ENCODE peak calls at places on chromosomes 13 and 19, in five cellular contexts. Q, E, U, T and P are unnamed samples.

GRCh38 chr19:7862413-7862951 is 11.7 kb downstream of the PRR36 start:
- DNase-seq in Q (peak), E (no peak), U (no peak), T (peak), P (peak)

GRCh38 chr13:71864981-71865857 is 1.8 kb downstream of the DACH1 start:
- DNase-seq in Q (peak), E (peak), U (no peak), T (peak), P (peak)

GRCh38 chr13:42762917-42763316 is 18.5 kb upstream of the FAM216B start:
- DNase-seq in Q (no peak), E (no peak), U (no peak), T (no peak), P (no peak)

GRCh38 chr13:98752111-98752941 is at the start of gene SLC15A1:
- DNase-seq in Q (no peak), E (no peak), U (no peak), T (peak), P (no peak)

GRCh38 chr13:93603043-93603442 is 376.4 kb downstream of the GPC6 start:
- DNase-seq in Q (no peak), E (no peak), U (no peak), T (no peak), P (no peak)

GRCh38 chr13:79402074-79402635 is 3.9 kb downstream of the RBM26 start:
- DNase-seq in Q (no peak), E (no peak), U (no peak), T (no peak), P (no peak)

GRCh38 chr19:45403781-45404556 is 900 bp downstream of the PPP1R13L start:
- DNase-seq in Q (peak), E (peak), U (peak), T (peak), P (peak)

GRCh38 chr19:55259540-55260210 is 858 bp upstream of the PPP6R1 start:
- DNase-seq in Q (no peak), E (no peak), U (no peak), T (peak), P (no peak)

GRCh38 chr13:95023405-95023804 is 277.8 kb downstream of the ABCC4 start:
- DNase-seq in Q (no peak), E (no peak), U (no peak), T (no peak), P (no peak)

GRCh38 chr13:29039212-29039611 is 219.1 kb downstream of the MTUS2 start:
- DNase-seq in Q (no peak), E (no peak), U (no peak), T (no peak), P (no peak)

GRCh38 chr19:58350001-58350801 is 3.1 kb downstream of the A1BG start:
- DNase-seq in Q (no peak), E (no peak), U (no peak), T (no peak), P (no peak)

GRCh38 chr19:46850228-46851203 is at the start of gene AP2S1:
- DNase-seq in Q (peak), E (peak), U (peak), T (peak), P (peak)

GRCh38 chr19:49713236-49713845 is 22.4 kb downstream of the CPT1C start:
- DNase-seq in Q (no peak), E (no peak), U (no peak), T (no peak), P (no peak)

GRCh38 chr13:89783221-89783755 is 1564.2 kb upstream of the MIR17HG start:
- DNase-seq in Q (no peak), E (no peak), U (no peak), T (no peak), P (no peak)

GRCh38 chr19:12779162-12779993 is 4.0 kb upstream of the HOOK2 start:
- DNase-seq in Q (peak), E (peak), U (no peak), T (no peak), P (peak)

GRCh38 chr13:51618626-51619025 is 34.4 kb downstream of the WDFY2 start:
- DNase-seq in Q (no peak), E (no peak), U (peak), T (no peak), P (no peak)

GRCh38 chr19:45474191-45474940 is 6.6 kb downstream of the FOSB start:
- DNase-seq in Q (no peak), E (no peak), U (no peak), T (no peak), P (no peak)

GRCh38 chr19:33550741-33551140 is 29.1 kb upstream of the PEPD start:
- DNase-seq in Q (no peak), E (no peak), U (no peak), T (no peak), P (no peak)

GRCh38 chr19:11410682-11411081 is 8.4 kb downstream of the RGL3 start:
- DNase-seq in Q (no peak), E (no peak), U (no peak), T (no peak), P (no peak)

GRCh38 chr19:50893047-50893737 is 18.0 kb downstream of the KLK4 start:
- DNase-seq in Q (no peak), E (no peak), U (no peak), T (no peak), P (no peak)

GRCh38 chr19:14718522-14719113 is 28.8 kb downstream of the ZNF333 start:
- DNase-seq in Q (no peak), E (no peak), U (no peak), T (no peak), P (no peak)

GRCh38 chr19:33217881-33218280 is 7.8 kb downstream of the SLC7A10 start:
- DNase-seq in Q (no peak), E (no peak), U (no peak), T (peak), P (no peak)

GRCh38 chr13:77338961-77339401 is 12.1 kb upstream of the MYCBP2 start:
- DNase-seq in Q (no peak), E (no peak), U (no peak), T (no peak), P (no peak)
- H3K27ac ChIP-seq in Q (no peak), E (no peak), U (no peak), T (no peak), P (no peak)

DNA sequence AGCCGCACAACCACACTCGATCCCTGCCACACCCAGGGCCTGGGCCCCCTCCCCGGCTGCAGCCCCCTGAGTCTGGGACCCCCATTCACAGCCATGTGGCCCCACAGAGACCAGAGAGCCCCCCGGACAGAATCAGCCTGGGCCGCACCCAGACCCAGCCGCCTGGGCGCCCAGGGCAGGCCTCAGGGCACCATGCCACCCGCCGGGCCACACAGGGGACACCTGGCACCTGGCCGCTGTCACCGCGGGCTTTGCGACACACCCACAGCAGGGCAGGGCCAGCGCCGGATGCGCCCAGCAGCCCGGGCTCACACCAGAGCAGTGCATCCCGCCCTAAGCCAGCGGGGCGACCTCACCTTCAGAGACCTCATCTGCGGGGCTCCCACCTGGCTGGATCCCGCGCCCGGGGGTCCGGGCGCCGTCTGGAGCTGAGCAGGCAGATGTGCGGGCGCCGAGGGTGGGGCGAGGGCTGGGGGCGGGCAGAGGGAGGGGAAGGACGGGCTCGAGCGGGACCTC is 443 bp downstream of the TBXA2R start:
- DNase-seq in Q (no peak), E (no peak), U (peak), T (peak), P (peak)
- H3K27ac ChIP-seq in Q (peak), E (peak), U (peak), T (no peak), P (peak)

GRCh38 chr19:18113827-18114226 is 16.2 kb downstream of the MAST3 start:
- DNase-seq in Q (no peak), E (no peak), U (no peak), T (no peak), P (no peak)
- H3K27ac ChIP-seq in Q (no peak), E (no peak), U (no peak), T (no peak), P (no peak)

DNA sequence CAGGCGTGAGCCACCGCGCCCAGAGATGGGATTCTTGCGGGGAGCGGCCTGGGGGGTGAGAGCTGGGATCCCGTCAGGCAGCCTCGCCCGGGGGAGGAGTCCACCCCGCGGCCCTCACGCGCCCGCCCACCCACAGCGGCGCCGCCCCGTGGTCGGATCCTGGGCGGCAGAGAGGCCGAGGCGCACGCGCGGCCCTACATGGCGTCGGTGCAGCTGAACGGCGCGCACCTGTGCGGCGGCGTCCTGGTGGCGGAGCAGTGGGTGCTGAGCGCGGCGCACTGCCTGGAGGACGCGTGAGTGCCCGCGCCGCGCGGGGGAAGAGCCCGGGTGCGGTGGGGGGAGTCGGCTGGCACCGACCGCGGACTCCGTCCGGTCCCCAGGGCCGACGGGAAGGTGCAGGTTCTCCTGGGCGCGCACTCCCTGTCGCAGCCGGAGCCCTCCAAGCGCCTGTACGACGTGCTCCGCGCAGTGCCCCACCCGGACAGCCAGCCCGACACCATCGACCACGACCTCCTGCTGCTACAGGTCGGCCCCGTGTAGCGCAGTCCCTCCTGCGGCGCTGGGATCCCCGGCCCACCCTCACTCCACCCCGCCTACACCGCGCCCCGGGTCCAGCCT is 1.1 kb downstream of the CFD start:
- DNase-seq in Q (peak), E (no peak), U (peak), T (peak), P (no peak)
- H3K27ac ChIP-seq in Q (peak), E (no peak), U (no peak), T (no peak), P (peak)

GRCh38 chr19:16519230-16519687 is 23.0 kb downstream of the CHERP start:
- DNase-seq in Q (no peak), E (no peak), U (no peak), T (no peak), P (no peak)
- H3K27ac ChIP-seq in Q (no peak), E (no peak), U (no peak), T (no peak), P (no peak)

GRCh38 chr19:10137751-10138682 is 18.3 kb upstream of the EIF3G start:
- DNase-seq in Q (no peak), E (no peak), U (no peak), T (no peak), P (no peak)
- H3K27ac ChIP-seq in Q (no peak), E (no peak), U (no peak), T (no peak), P (no peak)

DNA sequence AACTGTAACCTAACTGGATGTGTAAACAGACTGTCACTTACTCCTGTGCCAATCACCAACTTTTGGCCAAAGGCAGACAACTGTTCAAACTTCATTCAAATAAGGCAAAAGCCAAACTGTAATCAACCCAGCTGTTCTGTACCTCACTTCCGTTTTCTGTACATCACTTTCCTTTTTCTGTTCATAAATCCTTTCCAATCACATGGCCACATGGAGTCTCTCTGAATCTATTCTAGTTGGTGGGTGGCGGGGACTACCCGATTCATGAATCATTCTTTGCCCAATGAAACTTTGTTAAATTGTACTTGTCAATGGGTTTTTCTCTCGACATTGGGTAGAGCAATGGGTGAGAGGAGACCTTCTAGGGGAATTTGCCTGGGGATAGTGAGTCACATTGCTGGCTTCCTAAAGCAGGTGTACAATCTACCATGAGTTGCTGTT is 178.3 kb upstream of the RFC3 start:
- DNase-seq in Q (no peak), E (no peak), U (no peak), T (no peak), P (no peak)
- H3K27ac ChIP-seq in Q (peak), E (peak), U (peak), T (no peak), P (no peak)

GRCh38 chr19:34838753-34839431 is 65.9 kb upstream of the ZNF599 start:
- DNase-seq in Q (no peak), E (no peak), U (no peak), T (peak), P (no peak)
- H3K27ac ChIP-seq in Q (peak), E (no peak), U (no peak), T (no peak), P (no peak)